ENCODE peak calls at places on chromosomes 4 and X, in seven cellular contexts. One of them, this sample, is unnamed.

GRCh38 chr4:152316969-152317368 is 218.9 kb downstream of the FBXW7 start:
- DNase-seq in IMR-90: peak
- DNase-seq in HFF-Myc: no peak
- DNase-seq in WERI-Rb-1: no peak
- DNase-seq in A673: no peak
- DNase-seq in fibroblast of lung: peak
- DNase-seq in GM13977: no peak
- DNase-seq in this sample: no peak

GRCh38 chr4:21757281-21757680 is 191.3 kb downstream of the KCNIP4 start:
- DNase-seq in IMR-90: no peak
- DNase-seq in HFF-Myc: no peak
- DNase-seq in WERI-Rb-1: no peak
- DNase-seq in A673: no peak
- DNase-seq in fibroblast of lung: no peak
- DNase-seq in GM13977: no peak
- DNase-seq in this sample: no peak

GRCh38 chr4:132108784-132109183 is 1040.3 kb upstream of the PCDH10 start:
- DNase-seq in IMR-90: peak
- DNase-seq in HFF-Myc: no peak
- DNase-seq in WERI-Rb-1: no peak
- DNase-seq in A673: no peak
- DNase-seq in fibroblast of lung: peak
- DNase-seq in GM13977: no peak
- DNase-seq in this sample: no peak

GRCh38 chrX:111168314-111168713 is 72.3 kb downstream of the PAK3 start:
- DNase-seq in IMR-90: peak
- DNase-seq in HFF-Myc: no peak
- DNase-seq in WERI-Rb-1: peak
- DNase-seq in A673: peak
- DNase-seq in fibroblast of lung: peak
- DNase-seq in GM13977: no peak
- DNase-seq in this sample: peak

GRCh38 chrX:133171962-133172708 is 46.0 kb downstream of the TFDP3 start:
- DNase-seq in IMR-90: no peak
- DNase-seq in HFF-Myc: no peak
- DNase-seq in WERI-Rb-1: no peak
- DNase-seq in A673: peak
- DNase-seq in fibroblast of lung: no peak
- DNase-seq in GM13977: peak
- DNase-seq in this sample: no peak

GRCh38 chrX:13891367-13892146 is 74.7 kb upstream of the GPM6B start:
- DNase-seq in IMR-90: no peak
- DNase-seq in HFF-Myc: no peak
- DNase-seq in WERI-Rb-1: no peak
- DNase-seq in A673: no peak
- DNase-seq in fibroblast of lung: no peak
- DNase-seq in GM13977: no peak
- DNase-seq in this sample: no peak

GRCh38 chr4:5619913-5620625 is 88.3 kb downstream of the EVC2 start:
- DNase-seq in IMR-90: no peak
- DNase-seq in HFF-Myc: no peak
- DNase-seq in WERI-Rb-1: no peak
- DNase-seq in A673: peak
- DNase-seq in fibroblast of lung: no peak
- DNase-seq in GM13977: no peak
- DNase-seq in this sample: no peak

GRCh38 chr4:127103723-127104122 is 529.0 kb upstream of the INTU start:
- DNase-seq in IMR-90: no peak
- DNase-seq in HFF-Myc: no peak
- DNase-seq in WERI-Rb-1: no peak
- DNase-seq in A673: no peak
- DNase-seq in fibroblast of lung: peak
- DNase-seq in GM13977: no peak
- DNase-seq in this sample: no peak

GRCh38 chr4:173317003-173317402 is 17.2 kb downstream of the HMGB2 start:
- DNase-seq in IMR-90: no peak
- DNase-seq in HFF-Myc: no peak
- DNase-seq in WERI-Rb-1: peak
- DNase-seq in A673: peak
- DNase-seq in fibroblast of lung: no peak
- DNase-seq in GM13977: no peak
- DNase-seq in this sample: peak

GRCh38 chr4:12562016-12562415 is 922.1 kb downstream of the RAB28 start:
- DNase-seq in IMR-90: no peak
- DNase-seq in HFF-Myc: no peak
- DNase-seq in WERI-Rb-1: no peak
- DNase-seq in A673: no peak
- DNase-seq in fibroblast of lung: no peak
- DNase-seq in GM13977: no peak
- DNase-seq in this sample: no peak

GRCh38 chr4:89579776-89580175 is 257.2 kb downstream of the SNCA start:
- DNase-seq in IMR-90: no peak
- DNase-seq in HFF-Myc: no peak
- DNase-seq in WERI-Rb-1: no peak
- DNase-seq in A673: no peak
- DNase-seq in fibroblast of lung: peak
- DNase-seq in GM13977: no peak
- DNase-seq in this sample: no peak

GRCh38 chrX:13167444-13168207 is 123.2 kb upstream of the FAM9C start:
- DNase-seq in IMR-90: peak
- DNase-seq in HFF-Myc: peak
- DNase-seq in WERI-Rb-1: no peak
- DNase-seq in A673: peak
- DNase-seq in fibroblast of lung: peak
- DNase-seq in GM13977: no peak
- DNase-seq in this sample: peak

GRCh38 chrX:136214551-136214950 is 36.6 kb downstream of the MAP7D3 start:
- DNase-seq in IMR-90: peak
- DNase-seq in HFF-Myc: peak
- DNase-seq in WERI-Rb-1: no peak
- DNase-seq in A673: peak
- DNase-seq in fibroblast of lung: peak
- DNase-seq in GM13977: no peak
- DNase-seq in this sample: no peak

GRCh38 chrX:13533726-13534125 is 35.7 kb upstream of the EGFL6 start:
- DNase-seq in IMR-90: peak
- DNase-seq in HFF-Myc: no peak
- DNase-seq in WERI-Rb-1: no peak
- DNase-seq in A673: no peak
- DNase-seq in fibroblast of lung: peak
- DNase-seq in GM13977: no peak
- DNase-seq in this sample: no peak

GRCh38 chrX:153971124-153971631 is 440 bp downstream of the HCFC1 start:
- DNase-seq in IMR-90: peak
- DNase-seq in HFF-Myc: no peak
- DNase-seq in WERI-Rb-1: peak
- DNase-seq in A673: peak
- DNase-seq in fibroblast of lung: peak
- DNase-seq in GM13977: peak
- DNase-seq in this sample: peak

GRCh38 chr4:76867880-76868655 is 29.9 kb downstream of the SOWAHB start:
- DNase-seq in IMR-90: no peak
- DNase-seq in HFF-Myc: no peak
- DNase-seq in WERI-Rb-1: peak
- DNase-seq in A673: peak
- DNase-seq in fibroblast of lung: no peak
- DNase-seq in GM13977: no peak
- DNase-seq in this sample: peak

GRCh38 chr4:99855677-99856076 is 38.5 kb downstream of the LAMTOR3 start:
- DNase-seq in IMR-90: no peak
- DNase-seq in HFF-Myc: no peak
- DNase-seq in WERI-Rb-1: no peak
- DNase-seq in A673: no peak
- DNase-seq in fibroblast of lung: no peak
- DNase-seq in GM13977: no peak
- DNase-seq in this sample: peak

GRCh38 chrX:48475295-48475694 is 704 bp upstream of the FTSJ1 start:
- DNase-seq in IMR-90: no peak
- DNase-seq in HFF-Myc: no peak
- DNase-seq in WERI-Rb-1: no peak
- DNase-seq in A673: no peak
- DNase-seq in fibroblast of lung: no peak
- DNase-seq in GM13977: no peak
- DNase-seq in this sample: peak

GRCh38 chr4:188839704-188840103 is 700.5 kb downstream of the TRIML1 start:
- DNase-seq in IMR-90: peak
- DNase-seq in HFF-Myc: peak
- DNase-seq in WERI-Rb-1: no peak
- DNase-seq in A673: no peak
- DNase-seq in fibroblast of lung: no peak
- DNase-seq in GM13977: no peak
- DNase-seq in this sample: no peak

GRCh38 chr4:138461065-138461464 is 218.9 kb upstream of the SLC7A11 start:
- DNase-seq in IMR-90: no peak
- DNase-seq in HFF-Myc: no peak
- DNase-seq in WERI-Rb-1: no peak
- DNase-seq in A673: no peak
- DNase-seq in fibroblast of lung: no peak
- DNase-seq in GM13977: no peak
- DNase-seq in this sample: no peak

GRCh38 chr4:138460477-138460876 is 218.3 kb upstream of the SLC7A11 start:
- DNase-seq in IMR-90: no peak
- DNase-seq in HFF-Myc: no peak
- DNase-seq in WERI-Rb-1: no peak
- DNase-seq in A673: no peak
- DNase-seq in fibroblast of lung: no peak
- DNase-seq in GM13977: no peak
- DNase-seq in this sample: no peak

GRCh38 chr4:138455097-138455496 is 212.9 kb upstream of the SLC7A11 start:
- DNase-seq in IMR-90: no peak
- DNase-seq in HFF-Myc: no peak
- DNase-seq in WERI-Rb-1: no peak
- DNase-seq in A673: no peak
- DNase-seq in fibroblast of lung: no peak
- DNase-seq in GM13977: no peak
- DNase-seq in this sample: no peak

GRCh38 chr4:138452823-138453222 is 210.7 kb upstream of the SLC7A11 start:
- DNase-seq in IMR-90: no peak
- DNase-seq in HFF-Myc: no peak
- DNase-seq in WERI-Rb-1: no peak
- DNase-seq in A673: no peak
- DNase-seq in fibroblast of lung: no peak
- DNase-seq in GM13977: no peak
- DNase-seq in this sample: no peak

DNA sequence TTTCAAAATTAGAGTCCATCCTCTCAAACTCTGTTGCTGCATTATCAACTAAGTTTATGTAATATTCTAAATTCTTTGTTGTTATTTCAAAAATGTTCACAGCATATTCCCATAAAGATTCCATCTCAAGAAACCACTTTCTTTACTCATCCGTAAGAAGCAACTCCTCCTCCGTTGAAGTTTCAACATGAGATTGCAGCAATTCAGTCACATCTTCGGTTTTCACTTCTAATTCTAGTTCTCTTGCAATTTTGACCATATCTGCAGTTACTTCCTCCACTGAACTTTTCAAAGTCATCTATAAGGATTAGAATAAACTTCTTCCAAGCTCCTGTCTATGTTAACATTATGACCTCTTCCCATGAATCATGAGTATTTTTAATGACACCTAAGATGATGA is 216.6 kb upstream of the SLC7A11 start:
- DNase-seq in IMR-90: no peak
- DNase-seq in HFF-Myc: no peak
- DNase-seq in WERI-Rb-1: no peak
- DNase-seq in A673: no peak
- DNase-seq in fibroblast of lung: no peak
- DNase-seq in GM13977: no peak
- DNase-seq in this sample: no peak
- TF ChIP-seq CTCF in IMR-90: no peak
- TF ChIP-seq CTCF in HFF-Myc: no peak
- TF ChIP-seq CTCF in WERI-Rb-1: no peak
- TF ChIP-seq CTCF in A673: no peak
- TF ChIP-seq CTCF in fibroblast of lung: no peak
- TF ChIP-seq CTCF in GM13977: no peak
- TF ChIP-seq CTCF in this sample: no peak

DNA sequence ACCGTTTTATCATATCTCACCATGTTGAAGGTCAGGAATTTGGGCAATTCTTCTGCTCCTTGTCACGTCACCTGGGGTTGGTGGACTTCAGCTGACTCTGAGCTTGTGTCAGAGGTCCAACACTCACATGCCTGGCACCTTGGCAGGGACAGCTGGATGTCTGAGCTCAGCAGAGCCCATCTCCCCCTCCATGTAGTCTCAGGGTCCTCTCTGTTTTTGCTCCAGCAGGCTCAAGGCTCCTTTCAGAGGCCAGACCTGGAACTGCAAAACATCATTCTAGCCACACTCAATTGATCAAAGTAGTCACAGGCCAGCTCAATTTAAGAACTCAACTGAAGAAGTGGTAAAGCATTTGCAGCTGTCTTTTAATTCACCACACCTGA is 45.4 kb downstream of the EDNRA start:
- DNase-seq in IMR-90: no peak
- DNase-seq in HFF-Myc: no peak
- DNase-seq in WERI-Rb-1: peak
- DNase-seq in A673: peak
- DNase-seq in fibroblast of lung: no peak
- DNase-seq in GM13977: peak
- DNase-seq in this sample: no peak
- TF ChIP-seq CTCF in IMR-90: no peak
- TF ChIP-seq CTCF in HFF-Myc: no peak
- TF ChIP-seq CTCF in WERI-Rb-1: peak
- TF ChIP-seq CTCF in A673: peak
- TF ChIP-seq CTCF in fibroblast of lung: no peak
- TF ChIP-seq CTCF in GM13977: no peak
- TF ChIP-seq CTCF in this sample: no peak

GRCh38 chrX:107775000-107775733 is 420 bp downstream of the TSC22D3 start:
- DNase-seq in IMR-90: no peak
- DNase-seq in HFF-Myc: no peak
- DNase-seq in WERI-Rb-1: no peak
- DNase-seq in A673: no peak
- DNase-seq in fibroblast of lung: no peak
- DNase-seq in GM13977: no peak
- DNase-seq in this sample: no peak
- TF ChIP-seq CTCF in IMR-90: no peak
- TF ChIP-seq CTCF in HFF-Myc: no peak
- TF ChIP-seq CTCF in WERI-Rb-1: no peak
- TF ChIP-seq CTCF in A673: no peak
- TF ChIP-seq CTCF in fibroblast of lung: no peak
- TF ChIP-seq CTCF in GM13977: no peak
- TF ChIP-seq CTCF in this sample: no peak

DNA sequence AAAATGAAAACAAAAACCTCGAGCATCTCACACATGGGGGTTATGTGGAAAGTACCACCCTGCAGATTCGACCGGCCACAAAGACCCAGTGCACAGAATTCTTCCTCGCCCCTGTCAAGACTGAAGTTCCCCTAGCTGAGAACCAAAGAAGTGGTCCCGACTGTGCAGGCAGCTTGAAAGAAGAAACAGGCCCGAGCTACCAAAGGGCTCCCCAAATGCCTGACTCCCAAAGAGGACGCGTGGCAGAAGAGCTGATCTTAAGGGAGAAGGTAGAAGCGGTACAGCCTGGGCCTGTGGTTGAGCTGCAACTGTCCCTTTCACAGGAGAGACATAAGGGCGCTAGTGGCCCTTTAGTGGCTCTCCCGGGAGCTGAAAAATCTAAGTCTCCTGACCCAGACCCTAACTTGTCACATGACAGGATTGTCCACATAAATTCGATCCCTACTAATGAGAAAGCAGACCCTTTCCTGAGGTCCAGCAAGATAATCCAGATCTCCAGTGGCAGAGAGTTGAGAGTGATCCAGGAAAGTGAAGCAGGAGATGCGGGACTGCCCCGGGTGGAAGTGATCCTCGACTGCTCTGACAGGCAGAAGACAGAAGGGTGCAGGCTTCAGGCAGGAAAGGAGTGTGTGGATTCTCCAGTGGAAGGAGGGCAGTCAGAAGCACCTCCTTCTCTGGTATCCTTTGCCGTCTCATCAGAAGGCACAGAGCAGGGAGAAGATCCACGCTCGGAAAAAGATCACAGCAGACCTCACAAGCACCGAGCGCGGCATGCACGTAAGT is 108.8 kb upstream of the MYOZ2 start:
- DNase-seq in IMR-90: no peak
- DNase-seq in HFF-Myc: no peak
- DNase-seq in WERI-Rb-1: no peak
- DNase-seq in A673: no peak
- DNase-seq in fibroblast of lung: no peak
- DNase-seq in GM13977: no peak
- DNase-seq in this sample: no peak
- TF ChIP-seq CTCF in IMR-90: no peak
- TF ChIP-seq CTCF in HFF-Myc: no peak
- TF ChIP-seq CTCF in WERI-Rb-1: no peak
- TF ChIP-seq CTCF in A673: no peak
- TF ChIP-seq CTCF in fibroblast of lung: no peak
- TF ChIP-seq CTCF in GM13977: no peak
- TF ChIP-seq CTCF in this sample: no peak